ENCODE peak calls at places on chromosomes 16 and 17, in four cellular contexts. G, D, C and E are unnamed samples. For H3K36me3, the result is how much of the 10 kb centered on the place peaks cover.

GRCh38 chr16:29025218-29025617 is 40.4 kb downstream of the LAT start:
- DNase-seq in G (no peak), D (no peak), C (no peak), E (peak)

GRCh38 chr17:33494156-33494555 is 201.1 kb upstream of the ASIC2 start:
- DNase-seq in G (no peak), D (no peak), C (no peak), E (no peak)

GRCh38 chr17:42463976-42464400 is 5.3 kb downstream of the ATP6V0A1 start:
- DNase-seq in D (no peak), G (no peak), C (no peak), E (no peak)

GRCh38 chr17:44557653-44558285 is 485 bp downstream of the FZD2 start:
- DNase-seq in C (peak), G (no peak), D (peak), E (no peak)

GRCh38 chr16:13101828-13102227 is 200.4 kb downstream of the SHISA9 start:
- DNase-seq in G (no peak), D (no peak), C (no peak), E (no peak)

GRCh38 chr17:311119-311848 is 41.3 kb downstream of the RPH3AL start:
- DNase-seq in G (no peak), D (no peak), C (no peak), E (no peak)

GRCh38 chr16:23771027-23771426 is 16.2 kb downstream of the CHP2 start:
- DNase-seq in D (no peak), C (no peak), G (peak), E (no peak)

GRCh38 chr16:8998114-8998513 is 34.4 kb upstream of the USP7 start:
- DNase-seq in C (no peak), G (no peak), D (no peak), E (no peak)

GRCh38 chr17:78958556-78959191 is 21.0 kb downstream of the LGALS3BP start:
- DNase-seq in G (no peak), D (no peak), C (no peak), E (no peak)

GRCh38 chr17:39193346-39193745 is 4.1 kb downstream of the CACNB1 start:
- DNase-seq in C (no peak), G (no peak), D (no peak), E (no peak)

GRCh38 chr17:1047177-1047885 is 50.4 kb downstream of the TIMM22 start:
- DNase-seq in D (peak), G (no peak), C (peak), E (no peak)

GRCh38 chr17:28686296-28686695 is 24.3 kb downstream of the SUPT6H start:
- DNase-seq in C (no peak), D (no peak), G (no peak), E (no peak)

GRCh38 chr16:81657731-81658130 is 121.4 kb upstream of the PLCG2 start:
- DNase-seq in G (no peak), D (no peak), C (no peak), E (no peak)

GRCh38 chr17:47821031-47821423 is 567 bp downstream of the OSBPL7 start:
- DNase-seq in G (no peak), D (no peak), C (no peak), E (peak)
- H3K36me3 ChIP-seq in G (under half), D (under half), C (under half), E (half or more)

GRCh38 chr16:2252806-2253148 is 1.4 kb upstream of the ECI1 start:
- DNase-seq in C (no peak), G (no peak), D (no peak), E (no peak)

GRCh38 chr16:2250652-2251280 is 621 bp downstream of the ECI1 start:
- DNase-seq in G (no peak), C (no peak), D (no peak), E (no peak)

GRCh38 chr16:2253293-2253692 is 1.9 kb upstream of the ECI1 start:
- DNase-seq in D (no peak), C (no peak), G (no peak), E (no peak)

GRCh38 chr16:2246301-2246885 is 5.0 kb downstream of the ECI1 start:
- DNase-seq in G (no peak), D (no peak), C (no peak), E (no peak)

DNA sequence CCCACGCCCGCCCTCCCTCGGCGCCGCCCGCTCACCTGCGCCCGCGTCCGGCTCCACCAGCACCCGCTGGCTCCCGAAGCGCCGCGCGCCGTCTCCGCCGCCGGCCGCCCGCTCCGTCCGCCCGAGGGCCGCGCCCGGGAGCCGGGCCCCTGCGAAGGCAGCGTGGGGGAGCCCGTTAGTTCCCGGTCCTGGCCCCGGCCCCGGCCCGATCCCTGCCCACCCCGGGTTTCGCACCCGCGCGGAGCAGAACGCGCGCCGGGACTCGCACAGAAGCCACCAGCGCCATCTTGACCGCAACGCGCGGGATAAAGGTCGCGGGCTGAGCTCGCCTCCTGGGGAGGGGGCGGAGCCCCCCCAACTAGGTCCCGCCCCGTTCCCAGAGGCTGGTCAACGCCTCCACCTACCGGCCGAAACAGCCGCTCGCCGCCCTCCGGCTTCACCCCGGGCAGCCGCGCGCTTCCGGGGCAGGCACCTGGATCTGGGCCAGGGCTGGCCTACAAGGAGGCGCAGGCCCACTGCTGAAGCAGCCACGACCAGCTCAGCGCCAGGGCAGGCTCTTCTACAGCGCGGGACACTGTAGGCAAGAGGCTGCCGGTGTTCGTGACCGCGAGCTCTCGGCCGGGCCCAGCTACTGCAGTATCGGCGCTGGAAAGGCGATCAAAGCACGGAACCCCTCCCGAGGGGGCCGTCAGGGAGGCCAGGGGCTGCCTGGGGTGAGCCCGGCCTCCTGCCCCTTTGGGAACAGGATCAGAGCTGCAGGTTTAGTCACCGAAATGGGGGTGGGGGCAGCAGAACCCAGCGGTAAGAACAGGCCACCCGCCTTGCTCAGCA is at the start of gene ECI1:
- DNase-seq in G (peak), D (peak), C (peak), E (no peak)
- H3K4me3 ChIP-seq in G (peak), D (peak), C (peak), E (no peak)

DNA sequence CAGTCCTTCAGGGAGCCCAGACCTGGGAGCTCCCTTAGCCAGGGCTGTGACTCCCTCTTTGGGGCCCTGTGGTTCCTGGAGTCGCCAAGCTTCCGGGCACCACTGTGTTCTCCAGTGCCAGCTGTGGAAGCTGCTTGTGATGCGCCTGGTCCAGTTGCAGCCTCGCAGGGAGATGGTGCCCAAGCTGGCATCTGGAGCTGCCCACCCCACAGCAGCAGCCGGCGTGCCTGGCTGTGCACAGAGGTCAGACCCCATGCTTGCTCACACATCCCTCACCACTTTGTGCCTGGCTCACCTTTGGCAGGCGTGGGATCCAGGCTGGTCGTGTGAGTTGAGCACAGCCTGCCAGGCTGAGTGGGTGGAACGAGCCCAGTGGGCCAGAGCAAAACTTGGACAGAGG is 18.2 kb downstream of the RHOT1 start:
- DNase-seq in C (no peak), D (no peak), G (no peak), E (no peak)
- H3K27ac ChIP-seq in C (no peak), D (no peak), G (no peak), E (no peak)

DNA sequence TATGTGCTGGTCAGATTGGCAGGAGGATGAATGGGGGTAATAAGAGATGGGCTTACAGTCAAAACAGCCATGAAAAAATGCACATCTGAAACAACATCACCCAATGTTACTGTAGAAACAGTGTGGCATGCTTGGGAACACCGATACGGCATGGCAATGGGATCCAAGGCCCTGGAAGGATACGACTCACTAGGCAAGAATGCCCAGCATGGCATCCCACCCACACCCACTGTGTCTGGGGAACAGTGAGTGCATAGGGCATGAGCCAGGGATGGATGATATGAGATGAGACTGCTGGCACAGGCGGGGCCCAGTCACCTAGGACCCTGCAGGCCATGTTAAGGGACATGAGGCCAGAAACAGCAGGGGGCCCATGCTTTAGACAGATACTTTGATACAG is 11.5 kb downstream of the TRIM25 start:
- DNase-seq in C (no peak), D (no peak), G (no peak), E (no peak)
- H3K36me3 ChIP-seq in C (under half), D (under half), G (under half), E (half or more)

DNA sequence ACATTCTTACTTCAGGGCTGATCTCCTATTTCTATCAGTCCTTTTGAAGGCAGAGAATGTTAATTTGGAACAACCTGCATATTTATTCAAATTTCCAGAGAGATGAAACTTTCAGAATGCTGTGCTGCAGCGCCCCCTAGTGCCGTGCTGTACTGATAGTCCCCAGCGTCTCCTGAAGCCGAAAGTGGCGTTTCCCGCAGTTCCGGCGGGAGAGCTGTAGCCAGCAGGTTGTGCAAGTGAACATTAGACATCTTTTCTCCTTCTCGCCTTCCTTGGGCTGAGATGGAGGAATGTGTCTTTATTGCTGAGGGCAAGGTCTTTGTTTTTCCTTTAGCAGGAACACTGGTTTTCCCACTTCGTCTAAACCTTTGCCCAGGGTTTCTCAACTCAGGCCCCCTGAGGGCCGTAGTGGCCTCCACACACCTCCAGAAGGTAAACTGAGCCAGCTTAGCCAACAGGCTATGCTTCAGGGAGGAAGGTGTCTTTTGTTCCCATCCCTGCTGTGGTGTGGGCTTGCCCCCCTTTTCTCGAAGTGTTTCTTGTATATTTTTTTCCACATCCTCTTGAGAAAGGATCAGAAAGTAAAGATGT is 26.4 kb downstream of the USP10 start:
- DNase-seq in D (peak), G (peak), C (peak), E (peak)
- H3K4me3 ChIP-seq in D (no peak), G (no peak), C (peak), E (no peak)

GRCh38 chr16:70743791-70744190 is 57.2 kb downstream of the VAC14 start:
- DNase-seq in C (no peak), D (no peak), G (no peak), E (no peak)

GRCh38 chr16:70744366-70744765 is 56.6 kb downstream of the VAC14 start:
- DNase-seq in G (no peak), D (no peak), C (no peak), E (no peak)

GRCh38 chr16:70746040-70746707 is 54.8 kb downstream of the VAC14 start:
- DNase-seq in D (no peak), G (peak), C (peak), E (no peak)

GRCh38 chr16:70746708-70747424 is 54.1 kb downstream of the VAC14 start:
- DNase-seq in D (no peak), G (peak), C (peak), E (peak)

GRCh38 chr16:70745536-70746025 is 55.4 kb downstream of the VAC14 start:
- DNase-seq in G (no peak), C (no peak), D (no peak), E (no peak)
- H3K27ac ChIP-seq in G (peak), C (no peak), D (no peak), E (no peak)

GRCh38 chr16:68324780-68325357 is 14.1 kb downstream of the PRMT7 start:
- DNase-seq in D (no peak), C (no peak), G (no peak), E (no peak)

GRCh38 chr16:68332411-68333121 is 21.7 kb downstream of the PRMT7 start:
- DNase-seq in D (peak), G (no peak), C (peak), E (peak)

GRCh38 chr16:68328151-68328859 is 17.5 kb downstream of the PRMT7 start:
- DNase-seq in G (peak), C (peak), D (peak), E (peak)

GRCh38 chr16:68331879-68332410 is 21.1 kb downstream of the PRMT7 start:
- DNase-seq in G (no peak), C (no peak), D (no peak), E (no peak)

GRCh38 chr16:68328860-68329370 is 18.1 kb downstream of the PRMT7 start:
- DNase-seq in D (no peak), G (no peak), C (no peak), E (no peak)
- H3K36me3 ChIP-seq in D (under half), G (under half), C (under half), E (half or more)